ENCODE peak calls at places on chromosome 15, in nine cellular contexts. J, C, K, W, Z, V, P, U and H are unnamed samples.
A peak's percentile ranks its signal among the peaks of the same experiment; 100 is the strongest.

GRCh38 chr15:100291106-100291505 is 50.7 kb downstream of the ADAMTS17 start:
- DNase-seq in K (no peak), V (no peak), U (no peak), W (no peak), C (no peak), P (no peak), Z (peak; percentile 75), J (peak; percentile 1), H (no peak)

GRCh38 chr15:62254137-62254934 is 89.3 kb upstream of the C2CD4B start:
- DNase-seq in V (no peak), J (peak; percentile 73), C (peak; percentile 71), P (peak; percentile 43), W (peak; percentile 77), Z (no peak), U (peak; percentile 46), K (peak; percentile 75), H (no peak)

GRCh38 chr15:94691169-94691568 is 459.8 kb downstream of the MCTP2 start:
- DNase-seq in Z (no peak), V (no peak), U (no peak), W (no peak), J (no peak), C (no peak), K (no peak), P (no peak), H (no peak)

GRCh38 chr15:72783563-72784232 is at the start of gene ADPGK:
- DNase-seq in K (peak; percentile 88), V (peak; percentile 86), C (peak; percentile 96), Z (peak; percentile 75), J (peak; percentile 94), U (peak; percentile 95), P (peak; percentile 88), W (peak; percentile 95), H (peak; percentile 87)

GRCh38 chr15:98548172-98548971 is 100.0 kb upstream of the IGF1R start:
- DNase-seq in J (peak; percentile 62), K (peak; percentile 61), U (peak; percentile 81), C (no peak), V (peak; percentile 38), Z (no peak), W (peak; percentile 85), P (peak; percentile 73), H (no peak)

GRCh38 chr15:34223904-34224596 is 766 bp upstream of the EMC4 start:
- DNase-seq in U (no peak), Z (no peak), P (peak; percentile 13), K (peak; percentile 5), J (peak; percentile 38), C (peak; percentile 7), W (no peak), V (no peak), H (no peak)

GRCh38 chr15:43518073-43518761 is 809 bp downstream of the MAP1A start:
- DNase-seq in J (peak; percentile 54), V (peak; percentile 70), U (peak; percentile 77), P (peak; percentile 63), Z (no peak), W (no peak), K (peak; percentile 17), C (peak; percentile 74), H (peak; percentile 74)

GRCh38 chr15:40150163-40150925 is 10.5 kb upstream of the BUB1B start:
- DNase-seq in W (peak; percentile 68), C (no peak), V (no peak), J (peak; percentile 59), Z (peak; percentile 82), P (peak; percentile 48), U (no peak), K (no peak), H (no peak)

GRCh38 chr15:87500240-87500639 is 756.3 kb downstream of the NTRK3 start:
- DNase-seq in Z (no peak), P (no peak), C (no peak), U (no peak), V (no peak), J (no peak), W (no peak), K (no peak), H (no peak)

GRCh38 chr15:48331796-48332641 is 790 bp downstream of the DUT start:
- DNase-seq in W (peak; percentile 78), P (peak; percentile 42), Z (no peak), V (peak; percentile 49), U (peak; percentile 77), C (peak; percentile 85), J (peak; percentile 74), K (peak; percentile 82), H (peak; percentile 73)
- H3K27ac ChIP-seq in W (peak overlapping the region; percentile 98), P (peak overlapping the region; percentile 90), Z (peak overlapping the region; percentile 80), V (peak overlapping the region; percentile 92), U (peak overlapping the region; percentile 95), C (peak overlapping the region; percentile 83), J (peak overlapping the region; percentile 90), K (peak overlapping the region; percentile 98), H (peak overlapping the region; percentile 90)

GRCh38 chr15:92011611-92012367 is 158.3 kb downstream of the SLCO3A1 start:
- DNase-seq in P (no peak), V (no peak), Z (peak; percentile 59), W (no peak), U (no peak), J (peak; percentile 72), K (no peak), C (peak; percentile 57), H (no peak)
- H3K27ac ChIP-seq in P (no peak overlapping the region), V (no peak overlapping the region), Z (peak overlapping the region; percentile 25), W (no peak overlapping the region), U (peak overlapping the region; percentile 69), J (peak overlapping the region; percentile 2), K (peak overlapping the region; percentile 35), C (no peak overlapping the region), H (peak overlapping the region; percentile 72)

GRCh38 chr15:57285386-57285785 is 90.9 kb upstream of the CGNL1 start:
- DNase-seq in C (no peak), J (no peak), W (no peak), K (no peak), Z (no peak), V (no peak), U (no peak), P (no peak), H (no peak)
- H3K27ac ChIP-seq in C (no peak overlapping the region), J (no peak overlapping the region), W (no peak overlapping the region), K (no peak overlapping the region), Z (no peak overlapping the region), V (no peak overlapping the region), U (no peak overlapping the region), P (no peak overlapping the region), H (no peak overlapping the region)

GRCh38 chr15:32941823-32942222 is 224.0 kb downstream of the GREM1 start:
- DNase-seq in J (no peak), K (no peak), V (no peak), U (no peak), C (no peak), P (no peak), W (no peak), Z (no peak), H (no peak)
- H3K27ac ChIP-seq in J (no peak overlapping the region), K (no peak overlapping the region), V (no peak overlapping the region), U (no peak overlapping the region), C (no peak overlapping the region), P (peak overlapping the region; percentile 25), W (no peak overlapping the region), Z (no peak overlapping the region), H (no peak overlapping the region)

GRCh38 chr15:60523056-60523455 is 44.1 kb upstream of the ICE2 start:
- DNase-seq in K (no peak), P (peak; percentile 80), U (no peak), V (no peak), J (peak; percentile 67), W (no peak), Z (peak; percentile 41), C (no peak), H (no peak)
- H3K27ac ChIP-seq in K (no peak overlapping the region), P (no peak overlapping the region), U (no peak overlapping the region), V (no peak overlapping the region), J (peak overlapping the region; percentile 32), W (no peak overlapping the region), Z (no peak overlapping the region), C (no peak overlapping the region), H (no peak overlapping the region)